ENCODE peak calls at places on chromosomes 11 and 22, in eight cellular contexts. B is ovary; Z is ureter; K is T-helper 9 cell; O is activated T-cell treated with anti-CD3 and anti-CD28 coated beads, Interleukin-2, amount 50 U/mL, for 72 hours; D is Kasumi-1; F is stimulated activated naive B cell treated with anti-CD40 and anti-IgM and Interleukin-4, amounts not matched to agents 10 μg/mL and 1 μg/mL and 100 μg/mL, for 72 hours; H is coronary artery. M is an unnamed sample.

GRCh38 chr11:130418210-130418609 is 10.2 kb downstream of the ADAMTS8 start:
- DNase-seq in B (no peak), Z (no peak), K (no peak), O (no peak), D (no peak), F (no peak), H (no peak), M (no peak)

GRCh38 chr11:67071420-67072284 is 15.0 kb downstream of the RHOD start:
- DNase-seq in B (no peak), Z (no peak), K (peak), O (peak), D (peak), F (peak), H (no peak), M (no peak)

GRCh38 chr11:9951714-9952275 is 287.9 kb downstream of the SWAP70 start:
- DNase-seq in B (no peak), Z (no peak), K (no peak), O (no peak), D (no peak), F (no peak), H (no peak), M (no peak)

GRCh38 chr11:65388731-65389130 is 2.3 kb downstream of the FRMD8 start:
- DNase-seq in B (no peak), Z (no peak), K (no peak), O (no peak), D (no peak), F (no peak), H (no peak), M (no peak)

GRCh38 chr22:21797444-21798221 is 62.0 kb upstream of the YPEL1 start:
- DNase-seq in B (no peak), Z (no peak), K (no peak), O (no peak), D (no peak), F (no peak), H (no peak), M (no peak)

GRCh38 chr22:31085928-31086327 is 4.8 kb downstream of the SMTN start:
- DNase-seq in B (no peak), Z (no peak), K (no peak), O (no peak), D (no peak), F (no peak), H (peak), M (no peak)

GRCh38 chr11:68780829-68781228 is 29.5 kb upstream of the TESMIN start:
- DNase-seq in B (no peak), Z (no peak), K (no peak), O (no peak), D (no peak), F (no peak), H (no peak), M (no peak)

GRCh38 chr11:115197433-115197832 is 306.8 kb downstream of the CADM1 start:
- DNase-seq in B (no peak), Z (no peak), K (no peak), O (no peak), D (no peak), F (no peak), H (no peak), M (no peak)

GRCh38 chr22:21003782-21004181 is 1.9 kb upstream of the THAP7 start:
- DNase-seq in B (no peak), Z (no peak), K (no peak), O (no peak), D (no peak), F (no peak), H (no peak), M (no peak)

GRCh38 chr11:86014221-86014620 is 54.7 kb downstream of the PICALM start:
- DNase-seq in B (no peak), Z (no peak), K (no peak), O (no peak), D (no peak), F (no peak), H (no peak), M (no peak)

GRCh38 chr11:12164061-12165014 is 53.9 kb downstream of the MICAL2 start:
- DNase-seq in B (no peak), Z (peak), K (no peak), O (no peak), D (no peak), F (no peak), H (peak), M (no peak)

GRCh38 chr11:65559951-65560537 is 1.9 kb upstream of the LTBP3 start:
- DNase-seq in B (no peak), Z (no peak), K (no peak), O (no peak), D (no peak), F (no peak), H (no peak), M (no peak)

GRCh38 chr22:22368516-22368915 is 123.9 kb downstream of the VPREB1 start:
- DNase-seq in B (no peak), Z (no peak), K (no peak), O (no peak), D (no peak), F (no peak), H (no peak), M (no peak)

GRCh38 chr11:70354629-70355028 is 43.7 kb upstream of the CTTN start:
- DNase-seq in B (no peak), Z (no peak), K (no peak), O (no peak), D (no peak), F (no peak), H (no peak), M (no peak)

GRCh38 chr11:76280151-76280881 is 74.0 kb upstream of the WNT11 start:
- DNase-seq in B (no peak), Z (no peak), K (no peak), O (no peak), D (no peak), F (no peak), H (no peak), M (no peak)

GRCh38 chr11:26093206-26093605 is 238.7 kb upstream of the ANO3 start:
- DNase-seq in B (no peak), Z (no peak), K (no peak), O (no peak), D (no peak), F (no peak), H (no peak), M (no peak)

GRCh38 chr22:33758125-33758483 is 162.2 kb downstream of the LARGE1 start:
- DNase-seq in B (no peak), Z (no peak), K (no peak), O (no peak), D (no peak), F (no peak), H (no peak), M (no peak)

GRCh38 chr11:27699242-27699925 is 871 bp downstream of the BDNF start:
- DNase-seq in B (no peak), Z (peak), K (no peak), O (no peak), D (no peak), F (no peak), H (no peak), M (no peak)

GRCh38 chr11:114232400-114233070 is 63.7 kb upstream of the NNMT start:
- DNase-seq in B (no peak), Z (no peak), K (no peak), O (no peak), D (no peak), F (no peak), H (no peak), M (no peak)

GRCh38 chr11:134098566-134099184 is 29.8 kb downstream of the JAM3 start:
- DNase-seq in B (no peak), Z (no peak), K (no peak), O (no peak), D (peak), F (no peak), H (no peak), M (no peak)

GRCh38 chr11:117426297-117426685 is 98.6 kb downstream of the CEP164 start:
- DNase-seq in B (peak), Z (peak), K (peak), O (peak), D (peak), F (peak), H (no peak), M (no peak)

GRCh38 chr11:76219243-76219642 is 12.9 kb upstream of the WNT11 start:
- DNase-seq in B (no peak), Z (no peak), K (no peak), O (no peak), D (no peak), F (no peak), H (no peak), M (no peak)

GRCh38 chr11:59708537-59708936 is 5.1 kb downstream of the OR10V1 start:
- DNase-seq in B (no peak), Z (no peak), K (no peak), O (no peak), D (no peak), F (no peak), H (no peak), M (no peak)

GRCh38 chr22:27348634-27349033 is 452.9 kb downstream of the MN1 start:
- DNase-seq in B (no peak), Z (no peak), K (no peak), O (no peak), D (no peak), F (no peak), H (no peak), M (no peak)

GRCh38 chr22:24432059-24432853 is 4.9 kb downstream of the ADORA2A start:
- DNase-seq in B (peak), Z (peak), K (no peak), O (peak), D (no peak), F (no peak), H (no peak), M (no peak)

GRCh38 chr11:126997196-126997595 is 3.4 kb downstream of the KIRREL3 start:
- DNase-seq in B (no peak), Z (no peak), K (no peak), O (no peak), D (no peak), F (no peak), H (no peak), M (no peak)

GRCh38 chr22:24989541-24989951 is 37.0 kb downstream of the KIAA1671 start:
- DNase-seq in B (peak), Z (no peak), K (no peak), O (no peak), D (no peak), F (no peak), H (no peak), M (no peak)

M was measured in mesenteric fat pad.